ENCODE peak calls at places on chromosome 16, in eight cellular contexts. B is upper lobe of left lung; O is CD8-positive, alpha-beta memory T cell; N is IMR-90; C is A673; W is tibial nerve; L is GM23338; G is H9. X is an unnamed sample.

GRCh38 chr16:87829123-87829980 is 40.0 kb downstream of the SLC7A5 start:
- DNase-seq in O (no peak), W (no peak), L (no peak), B (no peak), N (no peak), G (no peak), C (peak; percentile 63), X (no peak)

GRCh38 chr16:11484691-11485258 is 101.9 kb downstream of the LITAF start:
- DNase-seq in G (no peak), B (no peak), N (peak; percentile 73), W (no peak), C (no peak), L (no peak), O (no peak), X (no peak)

GRCh38 chr16:54647731-54648221 is 282.9 kb upstream of the IRX5 start:
- DNase-seq in G (no peak), O (no peak), N (no peak), B (no peak), L (no peak), W (no peak), C (no peak), X (no peak)

GRCh38 chr16:65136656-65137055 is 14.8 kb upstream of the CDH11 start:
- DNase-seq in O (no peak), W (no peak), L (no peak), B (no peak), G (no peak), C (no peak), N (no peak), X (no peak)

GRCh38 chr16:3467920-3468319 is 24.4 kb downstream of the NAA60 start:
- DNase-seq in W (no peak), C (peak; percentile 54), N (peak; percentile 69), G (no peak), B (no peak), L (peak; percentile 33), O (no peak), X (no peak)

GRCh38 chr16:84753412-84754325 is 53.9 kb downstream of the USP10 start:
- DNase-seq in C (no peak), W (no peak), O (no peak), L (no peak), N (no peak), G (no peak), B (no peak), X (no peak)

GRCh38 chr16:11857161-11857560 is 5.8 kb upstream of the RSL1D1 start:
- DNase-seq in O (no peak), B (no peak), W (no peak), C (no peak), G (no peak), N (peak; percentile 70), L (no peak), X (no peak)

GRCh38 chr16:54178491-54178976 is 108.1 kb downstream of the IRX3 start:
- DNase-seq in C (no peak), N (no peak), O (no peak), G (no peak), W (no peak), B (no peak), L (no peak), X (no peak)

GRCh38 chr16:58379736-58380135 is 12.5 kb upstream of the GINS3 start:
- DNase-seq in G (no peak), C (no peak), N (no peak), B (no peak), O (no peak), W (no peak), L (no peak), X (no peak)

GRCh38 chr16:66493490-66494401 is 56.2 kb downstream of the TK2 start:
- DNase-seq in N (no peak), G (no peak), L (no peak), O (no peak), W (no peak), B (no peak), C (no peak), X (no peak)

GRCh38 chr16:87317766-87318121 is 552 bp upstream of the C16orf95 start:
- DNase-seq in G (no peak), N (peak; percentile 50), O (no peak), L (peak; percentile 47), W (no peak), C (peak; percentile 60), B (peak; percentile 73), X (no peak)

GRCh38 chr16:87132361-87133014 is 184.7 kb downstream of the C16orf95 start:
- DNase-seq in C (no peak), W (peak; percentile 48), O (no peak), B (no peak), G (no peak), N (peak; percentile 60), L (no peak), X (no peak)

GRCh38 chr16:85173077-85173980 is 61.1 kb upstream of the CIBAR2 start:
- DNase-seq in O (no peak), L (no peak), C (peak; percentile 31), G (no peak), W (no peak), N (peak; percentile 97), B (no peak), X (no peak)

GRCh38 chr16:58850019-58850626 is 116.0 kb upstream of the GOT2 start:
- DNase-seq in L (no peak), C (no peak), G (no peak), B (no peak), N (no peak), W (no peak), O (no peak), X (no peak)

GRCh38 chr16:50306287-50306686 is 39.9 kb downstream of the ADCY7 start:
- DNase-seq in W (no peak), C (no peak), B (no peak), O (no peak), L (no peak), N (no peak), G (no peak), X (no peak)

GRCh38 chr16:52953215-52953614 is 99.5 kb downstream of the CHD9NB start:
- DNase-seq in N (no peak), L (no peak), W (no peak), G (no peak), B (no peak), O (no peak), C (no peak), X (no peak)

DNA sequence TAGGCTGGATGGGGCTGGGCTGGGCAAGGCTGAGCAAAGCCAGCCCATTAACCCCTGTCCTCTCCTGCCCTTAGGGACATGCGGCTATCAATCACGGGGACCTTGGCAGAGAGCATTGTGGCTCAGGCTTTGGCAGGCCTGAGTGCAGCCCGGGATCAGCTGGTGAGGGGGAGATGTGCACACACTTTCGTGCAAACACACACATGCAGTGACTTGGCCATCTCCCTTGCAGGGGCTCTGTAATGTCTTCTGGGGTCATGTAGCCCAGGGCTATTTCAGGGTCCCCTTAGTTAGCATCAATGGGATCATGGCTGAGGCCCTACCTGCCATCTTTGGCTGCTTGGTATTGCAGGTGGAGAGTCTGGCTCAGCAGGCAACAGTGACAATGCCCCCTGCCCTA is 6.9 kb downstream of the CARMIL2 start:
- DNase-seq in L (no peak), B (no peak), N (no peak), W (no peak), O (no peak), G (no peak), C (no peak), X (no peak)
- H3K27me3 ChIP-seq in L (peaks cover 70% of the 10 kb centered on the region), B (peaks cover 21% of the 10 kb centered on the region), N (peaks cover 54% of the 10 kb centered on the region), W (no peaks in the 10 kb centered on the region), O (no peaks in the 10 kb centered on the region), G (no peaks in the 10 kb centered on the region), C (peaks cover 45% of the 10 kb centered on the region), X (no peaks in the 10 kb centered on the region)

DNA sequence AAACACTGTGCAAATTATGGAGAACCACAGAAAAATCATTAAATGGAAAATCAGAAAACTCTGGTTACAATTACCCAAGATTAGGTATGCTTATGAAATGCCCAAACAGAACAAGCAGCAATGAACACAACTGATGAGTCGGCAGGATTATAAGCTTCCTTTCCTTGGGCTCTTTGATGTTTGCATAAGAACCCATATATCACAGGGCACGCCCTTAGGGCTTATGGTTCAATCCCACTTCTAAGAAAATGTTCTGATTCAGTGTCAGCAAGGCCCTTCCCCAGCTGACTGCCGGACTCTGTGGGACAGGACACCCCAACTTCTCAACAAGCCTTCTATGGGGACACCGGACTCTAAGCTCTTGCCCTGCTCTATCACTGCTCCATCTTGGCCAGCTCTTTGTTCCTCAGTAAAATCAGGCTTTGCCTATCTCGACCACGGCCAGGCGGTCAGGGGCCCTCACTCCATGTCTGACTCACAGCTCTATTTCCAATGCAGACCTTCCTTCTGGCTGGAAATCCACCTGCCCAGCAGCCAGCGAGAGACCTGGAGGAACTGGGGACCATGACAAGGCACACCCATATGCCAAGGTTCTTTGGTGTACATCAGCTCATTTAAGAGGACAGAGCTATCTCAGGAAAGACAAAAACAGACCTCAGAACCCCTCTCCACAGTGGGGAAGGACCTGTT is 26.8 kb downstream of the LITAFD start:
- DNase-seq in N (no peak), O (no peak), L (no peak), C (no peak), G (no peak), W (no peak), B (no peak), X (no peak)
- H3K27ac ChIP-seq in N (no peak overlapping the region), O (no peak overlapping the region), L (peak overlapping the region; percentile 60), C (no peak overlapping the region), G (no peak overlapping the region), W (no peak overlapping the region), B (no peak overlapping the region), X (no peak overlapping the region)

GRCh38 chr16:27428035-27428785 is 26.2 kb downstream of the IL21R start:
- DNase-seq in N (no peak), C (no peak), W (no peak), O (no peak), B (peak; percentile 18), L (no peak), G (peak; percentile 24), X (no peak)

GRCh38 chr16:27429330-27429871 is 27.4 kb downstream of the IL21R start:
- DNase-seq in B (peak; percentile 5), N (no peak), L (no peak), O (no peak), G (no peak), W (no peak), C (no peak), X (no peak)

GRCh38 chr16:27425961-27426360 is 24.0 kb downstream of the IL21R start:
- DNase-seq in N (no peak), C (no peak), L (no peak), O (no peak), G (no peak), W (no peak), B (no peak), X (no peak)

GRCh38 chr16:27426423-27427408 is 24.7 kb downstream of the IL21R start:
- DNase-seq in N (peak; percentile 96), W (peak; percentile 18), B (peak; percentile 54), L (peak; percentile 49), O (peak; percentile 69), G (peak; percentile 55), C (peak; percentile 60), X (peak; percentile 41)

DNA sequence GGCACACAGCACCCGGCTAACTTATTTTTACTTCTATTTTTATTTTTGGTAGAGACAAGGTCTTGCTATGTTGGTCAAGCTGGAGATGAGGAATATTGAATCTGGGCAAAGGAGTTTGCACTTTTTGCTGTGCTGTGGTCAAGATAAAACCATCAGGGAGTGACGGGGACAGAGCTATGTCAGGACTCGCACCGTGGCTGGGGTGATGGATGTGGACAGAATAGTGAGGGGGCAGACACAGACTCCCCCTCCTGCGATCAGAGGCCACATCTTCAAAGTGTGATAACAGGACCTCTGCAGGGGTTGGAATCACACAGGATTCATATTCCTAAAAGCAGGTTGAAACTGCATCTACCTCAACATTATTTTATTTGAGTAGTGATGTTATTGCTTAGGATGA is 25.6 kb downstream of the IL21R start:
- DNase-seq in O (no peak), L (no peak), W (no peak), B (no peak), G (no peak), C (no peak), N (no peak), X (no peak)
- H3K4me1 ChIP-seq in O (peaks cover 26% of the 10 kb centered on the region), L (no peaks in the 10 kb centered on the region), W (no peaks in the 10 kb centered on the region), B (no peaks in the 10 kb centered on the region), G (no peaks in the 10 kb centered on the region), C (no peaks in the 10 kb centered on the region), N (peaks cover 6% of the 10 kb centered on the region), X (no peaks in the 10 kb centered on the region)

GRCh38 chr16:68444058-68444657 is 4.2 kb downstream of the SMPD3 start:
- DNase-seq in G (peak; percentile 76), O (no peak), B (no peak), C (peak; percentile 41), W (no peak), L (peak; percentile 84), N (peak; percentile 21), X (no peak)
- H3K27me3 ChIP-seq in G (peaks cover 11% of the 10 kb centered on the region), O (peaks cover 30% of the 10 kb centered on the region), B (peaks cover 7% of the 10 kb centered on the region), C (peaks cover 63% of the 10 kb centered on the region), W (no peaks in the 10 kb centered on the region), L (peaks cover 30% of the 10 kb centered on the region), N (peaks cover 18% of the 10 kb centered on the region), X (peaks cover 13% of the 10 kb centered on the region)